ENCODE peak calls at places on chromosomes 5 and 9, in four cellular contexts. R is EH, H is fibroblast of pulmonary artery, G is HT1080. N is an unnamed sample.

GRCh38 chr5:152547202-152547601 is 142.1 kb upstream of the NMUR2 start:
- DNase-seq in G (no peak), R (no peak), H (no peak), N (no peak)

GRCh38 chr5:4862500-4862899 is 277.6 kb upstream of the ADAMTS16 start:
- DNase-seq in H (peak; percentile 65), R (peak; percentile 31), G (peak; percentile 31), N (peak; percentile 50)

GRCh38 chr9:74006935-74007334 is 490.2 kb upstream of the RORB start:
- DNase-seq in G (no peak), R (no peak), H (peak; percentile 30), N (no peak)

GRCh38 chr5:119269061-119269579 is 86.7 kb upstream of the TNFAIP8 start:
- DNase-seq in G (peak; percentile 33), R (peak; percentile 36), H (peak; percentile 29), N (peak; percentile 19)

GRCh38 chr9:131481441-131482342 is 21.0 kb upstream of the POMT1 start:
- DNase-seq in H (no peak), R (no peak), G (no peak), N (no peak)

GRCh38 chr5:112551437-112552018 is 132.5 kb upstream of the EPB41L4A start:
- DNase-seq in R (peak; percentile 67), G (peak; percentile 51), H (peak; percentile 84), N (peak; percentile 71)

GRCh38 chr5:72608297-72608696 is 101.1 kb upstream of the ZNF366 start:
- DNase-seq in G (no peak), H (peak; percentile 73), R (peak; percentile 58), N (peak; percentile 11)

GRCh38 chr5:138905541-138905940 is 30.4 kb upstream of the LRRTM2 start:
- DNase-seq in H (peak; percentile 36), R (peak; percentile 88), G (peak; percentile 88), N (peak; percentile 52)

GRCh38 chr9:137434498-137435380 is 6.4 kb downstream of the ENTPD8 start:
- DNase-seq in H (no peak), R (no peak), G (no peak), N (no peak)

GRCh38 chr9:137225701-137226331 is 842 bp downstream of the CYSRT1 start:
- DNase-seq in G (no peak), R (no peak), H (no peak), N (no peak)

GRCh38 chr9:76255781-76256455 is 138.3 kb downstream of the RFK start:
- DNase-seq in R (peak; percentile 92), H (peak; percentile 99), G (peak; percentile 42), N (peak; percentile 10)

GRCh38 chr9:124017064-124017928 is 5.7 kb downstream of the LHX2 start:
- DNase-seq in G (no peak), H (no peak), R (no peak), N (no peak)

GRCh38 chr9:137046094-137046787 is at the start of gene NPDC1:
- DNase-seq in G (peak; percentile 74), R (peak; percentile 77), H (peak; percentile 69), N (peak; percentile 80)

GRCh38 chr9:21017092-21017491 is 14.3 kb downstream of the HACD4 start:
- DNase-seq in R (peak; percentile 61), G (peak; percentile 83), H (peak; percentile 63), N (no peak)

GRCh38 chr9:12014488-12014887 is 678.7 kb upstream of the TYRP1 start:
- DNase-seq in H (peak; percentile 0), R (no peak), G (no peak), N (no peak)

GRCh38 chr5:142439208-142439607 is 114.4 kb upstream of the SPRY4 start:
- DNase-seq in R (no peak), G (no peak), H (peak; percentile 79), N (peak; percentile 41)

GRCh38 chr9:36018755-36019720 is 17.7 kb upstream of the RECK start:
- DNase-seq in H (no peak), G (no peak), R (peak; percentile 85), N (no peak)

GRCh38 chr5:40521108-40521785 is 158.5 kb upstream of the PTGER4 start:
- DNase-seq in R (no peak), G (no peak), H (no peak), N (no peak)

N was measured in lung microvascular endothelial cell.